ENCODE peak calls at places on chromosomes 2 and 18, in six cellular contexts. One of them, this sample, is unnamed. For H3K27me3, the result is how much of the 10 kb centered on the place peaks cover.

GRCh38 chr2:164917296-164917903 is 37.9 kb downstream of the SLC38A11 start:
- DNase-seq in WERI-Rb-1: peak
- DNase-seq in HepG2: peak
- DNase-seq in GM23338: peak
- DNase-seq in CD8-positive, alpha-beta T cell: no peak
- DNase-seq in trophoblast cell: peak
- DNase-seq in this sample: peak

GRCh38 chr2:158505448-158505934 is 48.7 kb downstream of the PKP4 start:
- DNase-seq in WERI-Rb-1: peak
- DNase-seq in HepG2: no peak
- DNase-seq in GM23338: no peak
- DNase-seq in CD8-positive, alpha-beta T cell: no peak
- DNase-seq in trophoblast cell: no peak
- DNase-seq in this sample: no peak

GRCh38 chr18:9348079-9348671 is 13.6 kb downstream of the TWSG1 start:
- DNase-seq in WERI-Rb-1: no peak
- DNase-seq in HepG2: no peak
- DNase-seq in GM23338: no peak
- DNase-seq in CD8-positive, alpha-beta T cell: no peak
- DNase-seq in trophoblast cell: peak
- DNase-seq in this sample: no peak

GRCh38 chr18:60469396-60469795 is 96.8 kb upstream of the MC4R start:
- DNase-seq in WERI-Rb-1: no peak
- DNase-seq in HepG2: no peak
- DNase-seq in GM23338: no peak
- DNase-seq in CD8-positive, alpha-beta T cell: no peak
- DNase-seq in trophoblast cell: no peak
- DNase-seq in this sample: no peak

GRCh38 chr18:57737661-57738060 is 65.5 kb downstream of the ATP8B1 start:
- DNase-seq in WERI-Rb-1: no peak
- DNase-seq in HepG2: peak
- DNase-seq in GM23338: no peak
- DNase-seq in CD8-positive, alpha-beta T cell: no peak
- DNase-seq in trophoblast cell: peak
- DNase-seq in this sample: no peak

GRCh38 chr2:30346475-30347169 is 100.4 kb upstream of the LCLAT1 start:
- DNase-seq in WERI-Rb-1: no peak
- DNase-seq in HepG2: no peak
- DNase-seq in GM23338: peak
- DNase-seq in CD8-positive, alpha-beta T cell: no peak
- DNase-seq in trophoblast cell: no peak
- DNase-seq in this sample: no peak

GRCh38 chr2:234772775-234773064 is 179.1 kb upstream of the SH3BP4 start:
- DNase-seq in WERI-Rb-1: peak
- DNase-seq in HepG2: no peak
- DNase-seq in GM23338: no peak
- DNase-seq in CD8-positive, alpha-beta T cell: no peak
- DNase-seq in trophoblast cell: no peak
- DNase-seq in this sample: no peak

GRCh38 chr2:26982102-26982742 is 11.8 kb downstream of the MAPRE3 start:
- DNase-seq in WERI-Rb-1: peak
- DNase-seq in HepG2: peak
- DNase-seq in GM23338: peak
- DNase-seq in CD8-positive, alpha-beta T cell: no peak
- DNase-seq in trophoblast cell: peak
- DNase-seq in this sample: peak

GRCh38 chr2:205660521-205661124 is 21.7 kb upstream of the NRP2 start:
- DNase-seq in WERI-Rb-1: no peak
- DNase-seq in HepG2: no peak
- DNase-seq in GM23338: no peak
- DNase-seq in CD8-positive, alpha-beta T cell: peak
- DNase-seq in trophoblast cell: no peak
- DNase-seq in this sample: no peak

GRCh38 chr18:11283531-11284071 is 134.2 kb upstream of the PIEZO2 start:
- DNase-seq in WERI-Rb-1: no peak
- DNase-seq in HepG2: peak
- DNase-seq in GM23338: no peak
- DNase-seq in CD8-positive, alpha-beta T cell: no peak
- DNase-seq in trophoblast cell: no peak
- DNase-seq in this sample: no peak

GRCh38 chr2:65300772-65301711 is 73.4 kb downstream of the ACTR2 start:
- DNase-seq in WERI-Rb-1: no peak
- DNase-seq in HepG2: peak
- DNase-seq in GM23338: peak
- DNase-seq in CD8-positive, alpha-beta T cell: peak
- DNase-seq in trophoblast cell: peak
- DNase-seq in this sample: no peak

GRCh38 chr2:51368250-51368649 is 336.3 kb upstream of the NRXN1 start:
- DNase-seq in WERI-Rb-1: no peak
- DNase-seq in HepG2: no peak
- DNase-seq in GM23338: no peak
- DNase-seq in CD8-positive, alpha-beta T cell: no peak
- DNase-seq in trophoblast cell: no peak
- DNase-seq in this sample: no peak

GRCh38 chr2:8174641-8175257 is 507.1 kb upstream of the ID2 start:
- DNase-seq in WERI-Rb-1: no peak
- DNase-seq in HepG2: no peak
- DNase-seq in GM23338: no peak
- DNase-seq in CD8-positive, alpha-beta T cell: no peak
- DNase-seq in trophoblast cell: no peak
- DNase-seq in this sample: no peak

DNA sequence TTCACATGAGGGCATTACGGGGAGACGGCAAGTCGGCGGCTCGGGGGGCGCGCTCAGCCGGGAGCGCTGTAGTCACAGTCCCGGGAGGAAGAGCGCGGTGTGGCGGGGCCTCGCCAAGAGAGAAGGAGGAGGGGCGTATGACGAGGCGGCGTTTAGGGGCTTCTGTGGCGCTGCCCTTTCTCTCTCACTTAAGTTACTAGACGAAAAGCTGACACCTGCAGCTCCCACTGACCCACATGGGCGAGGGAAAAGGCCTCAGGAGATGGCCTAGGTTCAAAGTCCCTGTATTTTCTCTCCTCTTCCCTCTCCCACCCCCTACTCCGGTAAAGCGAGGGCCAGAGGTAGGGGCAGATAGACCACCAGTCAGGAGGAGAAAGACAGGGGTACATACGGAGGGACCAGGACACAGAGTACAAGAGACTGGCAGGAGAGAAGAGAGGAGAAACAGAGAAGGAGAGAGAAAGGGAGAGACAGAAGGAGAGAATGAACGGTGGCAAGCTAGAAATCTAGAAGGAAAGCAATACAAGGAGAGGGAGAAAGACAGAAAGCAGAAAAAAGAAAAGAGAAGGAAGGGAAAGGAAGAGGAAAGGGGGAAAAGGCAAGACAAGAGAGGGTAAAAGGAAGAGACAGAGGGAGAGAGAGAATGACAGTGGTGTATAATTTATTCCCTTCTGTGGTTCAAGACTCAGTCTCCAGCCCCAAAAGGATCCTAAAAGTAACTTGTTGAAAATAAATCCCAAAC is 3.8 kb downstream of the SIX2 start:
- DNase-seq in WERI-Rb-1: no peak
- DNase-seq in HepG2: no peak
- DNase-seq in GM23338: peak
- DNase-seq in CD8-positive, alpha-beta T cell: no peak
- DNase-seq in trophoblast cell: no peak
- DNase-seq in this sample: no peak
- H3K27me3 ChIP-seq in WERI-Rb-1: under half
- H3K27me3 ChIP-seq in HepG2: under half
- H3K27me3 ChIP-seq in GM23338: half or more
- H3K27me3 ChIP-seq in CD8-positive, alpha-beta T cell: half or more
- H3K27me3 ChIP-seq in trophoblast cell: half or more
- H3K27me3 ChIP-seq in this sample: under half

DNA sequence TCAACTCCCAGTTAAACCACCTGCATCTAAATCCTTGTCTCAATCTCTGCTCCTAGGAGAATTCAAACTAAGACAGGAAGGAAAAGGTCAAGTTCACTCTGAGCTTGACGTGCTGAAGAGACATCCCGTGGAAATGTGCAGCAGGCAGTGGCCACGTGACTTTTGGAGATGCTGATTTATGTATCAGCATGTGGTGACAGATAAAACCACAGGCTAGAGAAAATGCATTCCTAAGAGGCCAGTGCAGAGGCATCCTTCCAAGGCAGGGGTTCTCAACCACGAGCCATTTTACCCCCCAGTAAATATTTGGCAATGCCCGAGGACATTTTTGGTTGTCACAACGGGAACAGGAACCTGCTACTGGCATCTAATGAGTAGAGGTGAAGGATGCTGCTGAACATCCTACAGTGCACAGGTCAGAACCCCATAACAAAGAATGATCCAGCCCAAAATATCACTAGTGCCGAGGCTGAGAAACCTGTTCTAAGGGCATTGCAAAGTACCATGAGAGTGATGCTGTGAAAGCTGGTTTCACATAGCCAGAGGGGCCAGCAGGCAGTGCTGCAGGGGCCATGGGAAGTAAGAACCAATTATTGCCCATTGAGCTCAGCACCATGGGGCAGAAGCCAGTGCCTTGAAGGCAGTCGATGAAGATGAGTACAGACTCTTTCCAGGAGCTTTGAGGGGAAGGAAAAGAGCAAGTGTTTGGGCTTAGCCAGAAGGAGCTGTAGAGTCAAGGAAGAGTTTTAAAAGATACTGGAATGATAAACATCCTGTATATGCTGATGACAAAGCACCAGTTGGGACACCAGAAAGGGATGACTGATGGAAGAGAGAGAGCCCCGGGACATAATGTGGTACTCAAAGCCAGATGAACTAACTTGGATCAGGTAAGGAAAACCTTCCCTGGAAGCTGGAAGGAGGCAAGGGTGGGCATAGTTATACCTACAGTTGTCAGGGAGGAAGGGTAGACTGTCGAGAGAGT is 174.6 kb downstream of the HAUS1 start:
- DNase-seq in WERI-Rb-1: no peak
- DNase-seq in HepG2: no peak
- DNase-seq in GM23338: no peak
- DNase-seq in CD8-positive, alpha-beta T cell: no peak
- DNase-seq in trophoblast cell: peak
- DNase-seq in this sample: no peak
- H3K27me3 ChIP-seq in WERI-Rb-1: under half
- H3K27me3 ChIP-seq in HepG2: under half
- H3K27me3 ChIP-seq in GM23338: under half
- H3K27me3 ChIP-seq in CD8-positive, alpha-beta T cell: under half
- H3K27me3 ChIP-seq in trophoblast cell: under half
- H3K27me3 ChIP-seq in this sample: under half

GRCh38 chr2:39534095-39534711 is 97.1 kb upstream of the MAP4K3 start:
- DNase-seq in WERI-Rb-1: no peak
- DNase-seq in HepG2: peak
- DNase-seq in GM23338: peak
- DNase-seq in CD8-positive, alpha-beta T cell: no peak
- DNase-seq in trophoblast cell: no peak
- DNase-seq in this sample: no peak
- H3K27me3 ChIP-seq in WERI-Rb-1: under half
- H3K27me3 ChIP-seq in HepG2: under half
- H3K27me3 ChIP-seq in GM23338: under half
- H3K27me3 ChIP-seq in CD8-positive, alpha-beta T cell: under half
- H3K27me3 ChIP-seq in trophoblast cell: under half
- H3K27me3 ChIP-seq in this sample: under half

DNA sequence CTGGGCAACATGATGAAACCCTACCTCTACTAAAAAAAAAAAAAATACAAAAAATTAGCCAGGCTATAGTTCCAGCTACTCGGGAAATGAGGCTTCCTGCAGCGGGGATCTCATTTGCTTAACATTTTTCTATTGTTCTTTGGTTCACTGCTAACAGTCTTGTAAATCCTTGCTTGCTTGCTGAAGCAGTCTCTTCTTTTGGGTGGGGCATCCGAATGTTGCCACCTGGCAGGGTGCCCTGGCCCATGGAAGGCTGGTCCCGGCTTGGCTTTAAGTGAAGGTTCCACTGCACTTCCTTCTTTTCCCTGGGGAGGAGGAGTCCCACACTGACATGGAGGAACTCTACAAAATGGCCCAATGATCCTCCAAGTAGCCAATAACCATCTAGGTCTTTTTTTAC is 6.0 kb upstream of the ANKRD29 start:
- DNase-seq in WERI-Rb-1: no peak
- DNase-seq in HepG2: no peak
- DNase-seq in GM23338: peak
- DNase-seq in CD8-positive, alpha-beta T cell: no peak
- DNase-seq in trophoblast cell: no peak
- DNase-seq in this sample: no peak
- H3K27me3 ChIP-seq in WERI-Rb-1: under half
- H3K27me3 ChIP-seq in HepG2: under half
- H3K27me3 ChIP-seq in GM23338: under half
- H3K27me3 ChIP-seq in CD8-positive, alpha-beta T cell: under half
- H3K27me3 ChIP-seq in trophoblast cell: under half
- H3K27me3 ChIP-seq in this sample: under half

GRCh38 chr2:144523606-144524131 is 3.8 kb upstream of the ZEB2 start:
- DNase-seq in WERI-Rb-1: no peak
- DNase-seq in HepG2: no peak
- DNase-seq in GM23338: peak
- DNase-seq in CD8-positive, alpha-beta T cell: no peak
- DNase-seq in trophoblast cell: no peak
- DNase-seq in this sample: no peak

GRCh38 chr2:144519934-144520717 is at the start of gene ZEB2:
- DNase-seq in WERI-Rb-1: peak
- DNase-seq in HepG2: peak
- DNase-seq in GM23338: peak
- DNase-seq in CD8-positive, alpha-beta T cell: peak
- DNase-seq in trophoblast cell: peak
- DNase-seq in this sample: peak

GRCh38 chr2:144522741-144523605 is 3.1 kb upstream of the ZEB2 start:
- DNase-seq in WERI-Rb-1: peak
- DNase-seq in HepG2: no peak
- DNase-seq in GM23338: peak
- DNase-seq in CD8-positive, alpha-beta T cell: no peak
- DNase-seq in trophoblast cell: no peak
- DNase-seq in this sample: no peak

GRCh38 chr2:144520718-144521487 is 984 bp upstream of the ZEB2 start:
- DNase-seq in WERI-Rb-1: no peak
- DNase-seq in HepG2: no peak
- DNase-seq in GM23338: no peak
- DNase-seq in CD8-positive, alpha-beta T cell: no peak
- DNase-seq in trophoblast cell: no peak
- DNase-seq in this sample: no peak

DNA sequence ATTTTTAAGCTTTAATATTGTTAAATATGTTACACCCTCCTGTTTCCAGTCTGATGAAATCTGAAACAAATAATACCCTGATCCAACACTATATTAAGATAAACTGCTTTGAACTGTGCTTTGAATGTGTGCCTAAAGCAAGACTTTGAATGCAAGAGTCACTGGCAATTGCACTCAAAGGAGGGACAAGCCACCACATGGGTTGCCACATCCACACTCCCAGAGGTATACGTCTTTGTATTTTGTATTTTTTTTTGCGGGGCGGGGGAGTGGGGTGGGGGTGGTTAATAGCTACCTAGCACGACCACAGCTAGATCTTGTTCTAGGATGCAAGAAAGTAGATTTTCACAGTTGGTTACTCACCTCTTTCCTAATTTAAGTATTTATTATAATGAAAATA is 1.8 kb upstream of the ZEB2 start:
- DNase-seq in WERI-Rb-1: no peak
- DNase-seq in HepG2: no peak
- DNase-seq in GM23338: no peak
- DNase-seq in CD8-positive, alpha-beta T cell: no peak
- DNase-seq in trophoblast cell: no peak
- DNase-seq in this sample: no peak
- H3K27me3 ChIP-seq in WERI-Rb-1: under half
- H3K27me3 ChIP-seq in HepG2: under half
- H3K27me3 ChIP-seq in GM23338: half or more
- H3K27me3 ChIP-seq in CD8-positive, alpha-beta T cell: under half
- H3K27me3 ChIP-seq in trophoblast cell: under half
- H3K27me3 ChIP-seq in this sample: under half

This sample was measured in BE2C.